ENCODE peak calls at places on chromosomes 6 and 20, in seven cellular contexts. A, K, D, H, T, F and I are unnamed samples. For H3K79me2, the result is how much of the 10 kb centered on the place peaks cover.

GRCh38 chr20:48615871-48616270 is 211.9 kb downstream of the PREX1 start:
- DNase-seq in A (no peak), K (no peak), D (no peak), H (no peak), T (no peak), F (no peak), I (no peak)

GRCh38 chr6:29651413-29652197 is 5.3 kb upstream of the MOG start:
- DNase-seq in A (peak), K (peak), D (peak), H (peak), T (peak), F (peak), I (peak)

GRCh38 chr6:156283091-156283490 is 494.1 kb upstream of the ARID1B start:
- DNase-seq in A (no peak), K (no peak), D (no peak), H (no peak), T (no peak), F (no peak), I (no peak)

GRCh38 chr20:5309971-5310370 is 6.8 kb downstream of the PROKR2 start:
- DNase-seq in A (no peak), K (no peak), D (no peak), H (peak), T (no peak), F (no peak), I (no peak)

GRCh38 chr20:39880890-39881289 is 808.1 kb downstream of the MAFB start:
- DNase-seq in A (no peak), K (peak), D (no peak), H (no peak), T (no peak), F (no peak), I (no peak)

GRCh38 chr6:160188773-160189172 is 67.2 kb downstream of the SLC22A1 start:
- DNase-seq in A (no peak), K (peak), D (no peak), H (peak), T (no peak), F (no peak), I (no peak)

GRCh38 chr6:97841763-97842162 is 558.7 kb upstream of the MMS22L start:
- DNase-seq in A (no peak), K (peak), D (no peak), H (no peak), T (no peak), F (peak), I (no peak)

GRCh38 chr6:63214816-63215215 is 3.5 kb downstream of the FKBP1C start:
- DNase-seq in A (no peak), K (no peak), D (no peak), H (no peak), T (peak), F (no peak), I (no peak)

GRCh38 chr20:48556956-48557355 is 270.8 kb downstream of the PREX1 start:
- DNase-seq in A (no peak), K (no peak), D (no peak), H (peak), T (no peak), F (no peak), I (peak)

GRCh38 chr20:21397341-21398108 is at the start of gene NKX2-4:
- DNase-seq in A (no peak), K (no peak), D (no peak), H (no peak), T (no peak), F (no peak), I (peak)

GRCh38 chr20:53556267-53556897 is 37.3 kb downstream of the ZNF217 start:
- DNase-seq in A (no peak), K (no peak), D (no peak), H (no peak), T (no peak), F (no peak), I (no peak)

GRCh38 chr20:52172392-52173047 is 19.1 kb downstream of the ZFP64 start:
- DNase-seq in A (no peak), K (no peak), D (no peak), H (no peak), T (no peak), F (no peak), I (no peak)

GRCh38 chr20:20695250-20695816 is 17.1 kb downstream of the RALGAPA2 start:
- DNase-seq in A (no peak), K (no peak), D (no peak), H (no peak), T (peak), F (no peak), I (no peak)

GRCh38 chr6:139940741-139941712 is 566.6 kb upstream of the CITED2 start:
- DNase-seq in A (no peak), K (no peak), D (no peak), H (no peak), T (no peak), F (peak), I (no peak)

GRCh38 chr6:33923857-33924514 is 120.2 kb upstream of the MLN start:
- DNase-seq in A (no peak), K (no peak), D (no peak), H (no peak), T (no peak), F (no peak), I (no peak)

GRCh38 chr6:145278163-145278807 is 457.0 kb downstream of the EPM2A start:
- DNase-seq in A (no peak), K (peak), D (no peak), H (no peak), T (peak), F (peak), I (no peak)

GRCh38 chr6:53517021-53517420 is 27.9 kb downstream of the GCLC start:
- DNase-seq in A (no peak), K (peak), D (no peak), H (peak), T (peak), F (no peak), I (no peak)

GRCh38 chr20:1900321-1900791 is 5.1 kb downstream of the SIRPA start:
- DNase-seq in A (peak), K (peak), D (peak), H (peak), T (peak), F (peak), I (peak)

GRCh38 chr6:168103036-168103830 is 24.2 kb upstream of the FRMD1 start:
- DNase-seq in A (no peak), K (no peak), D (no peak), H (no peak), T (no peak), F (no peak), I (no peak)

GRCh38 chr20:33443006-33443511 is 504 bp downstream of the SNTA1 start:
- DNase-seq in A (peak), K (peak), D (no peak), H (no peak), T (no peak), F (no peak), I (no peak)

GRCh38 chr6:158627940-158628211 is 16.7 kb downstream of the DYNLT1 start:
- DNase-seq in A (no peak), K (no peak), D (no peak), H (no peak), T (no peak), F (no peak), I (no peak)

DNA sequence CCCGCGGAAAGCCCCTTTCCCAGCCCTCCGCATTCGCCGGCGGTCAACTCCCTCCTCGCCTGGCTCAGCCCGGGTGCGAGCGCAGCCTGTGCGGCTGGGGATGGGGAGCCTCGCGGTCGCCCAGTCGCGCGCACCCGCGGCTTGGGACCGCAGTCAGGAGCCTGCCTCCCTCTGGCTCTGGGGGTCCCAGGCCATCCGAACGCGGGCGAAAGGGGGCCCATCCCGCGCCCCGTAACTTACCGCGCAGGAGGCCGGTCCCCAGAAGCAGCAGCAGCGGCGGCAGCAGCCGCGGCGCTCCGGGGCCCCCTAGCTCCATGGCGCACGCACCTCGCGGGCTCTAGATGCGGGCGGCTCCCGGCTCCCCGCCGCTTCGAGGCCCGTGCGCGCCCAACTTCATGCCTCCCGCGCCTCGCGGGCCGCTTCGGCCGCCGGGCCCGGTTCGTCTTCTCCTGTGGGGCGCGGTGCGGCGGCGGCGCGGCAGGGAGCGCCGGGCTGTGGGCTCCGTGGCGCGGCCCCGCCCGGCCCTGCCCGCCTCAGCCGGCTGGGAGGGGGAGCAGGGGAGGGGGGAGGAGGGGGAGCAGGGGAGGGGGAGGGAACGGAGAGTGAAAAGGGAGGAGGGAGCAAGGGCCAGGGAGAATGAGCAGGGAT is at the start of gene CHRNA4:
- DNase-seq in A (no peak), K (peak), D (no peak), H (no peak), T (no peak), F (no peak), I (peak)
- TF ChIP-seq EZH2 in A (no peak), K (no peak), D (no peak), H (no peak), T (no peak), F (no peak), I (peak)

DNA sequence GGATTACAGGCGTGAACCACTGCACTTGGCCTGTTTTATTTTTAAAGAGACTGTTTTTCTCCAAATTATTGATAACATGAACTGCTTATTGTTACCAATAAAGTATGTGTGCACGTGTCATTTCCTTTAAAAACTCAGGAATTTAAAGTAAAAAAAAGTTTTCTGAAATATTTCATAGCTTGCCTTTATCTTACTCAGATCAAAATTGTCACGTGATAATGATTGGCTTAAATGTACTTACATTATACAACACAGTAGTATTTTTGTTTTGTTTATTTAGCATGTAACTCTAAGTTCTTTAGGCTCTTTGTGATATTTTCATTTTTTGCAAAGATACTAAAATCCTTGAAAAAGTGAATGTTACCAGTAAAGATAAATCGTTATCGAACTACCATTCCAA is 174.1 kb downstream of the ZFAND3 start:
- DNase-seq in A (no peak), K (no peak), D (no peak), H (no peak), T (no peak), F (no peak), I (no peak)
- H3K79me2 ChIP-seq in A (under half), K (half or more), D (half or more), H (half or more), T (under half), F (half or more), I (half or more)

GRCh38 chr6:114342086-114342825 is 567 bp downstream of the HS3ST5 start:
- DNase-seq in A (no peak), K (peak), D (no peak), H (peak), T (no peak), F (no peak), I (peak)
- TF ChIP-seq EZH2 in A (no peak), K (no peak), D (no peak), H (no peak), T (no peak), F (peak), I (no peak)

DNA sequence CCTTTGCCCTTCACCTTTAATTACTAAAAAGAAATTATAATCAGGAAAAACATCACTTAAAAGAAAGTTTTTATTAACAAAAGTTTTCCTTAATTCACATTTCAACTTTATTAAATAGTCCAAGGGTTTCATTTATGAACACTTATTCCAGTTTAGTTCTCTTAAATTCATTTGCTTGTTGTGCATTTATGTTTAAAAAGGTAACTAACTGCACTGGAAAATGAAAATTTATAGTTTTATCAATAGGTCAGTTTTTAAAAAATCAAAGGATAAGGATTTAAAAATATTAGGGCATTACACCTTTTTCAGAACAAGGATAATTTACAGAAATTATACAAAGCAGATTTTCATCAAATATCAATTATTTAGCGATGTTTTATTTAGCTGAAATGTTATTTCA is 958 bp upstream of the ATP5F1E start:
- DNase-seq in A (no peak), K (no peak), D (no peak), H (no peak), T (no peak), F (no peak), I (no peak)
- H3K79me2 ChIP-seq in A (half or more), K (half or more), D (half or more), H (half or more), T (under half), F (under half), I (under half)

GRCh38 chr20:63417213-63418120 is 55.0 kb downstream of the KCNQ2 start:
- DNase-seq in A (no peak), K (no peak), D (no peak), H (no peak), T (no peak), F (no peak), I (peak)

GRCh38 chr20:63415418-63416108 is 54.4 kb upstream of the CHRNA4 start:
- DNase-seq in A (no peak), K (no peak), D (no peak), H (no peak), T (no peak), F (no peak), I (no peak)

GRCh38 chr20:63414720-63415417 is 53.7 kb upstream of the CHRNA4 start:
- DNase-seq in A (no peak), K (no peak), D (no peak), H (no peak), T (no peak), F (no peak), I (no peak)

GRCh38 chr20:63416109-63416430 is 54.9 kb upstream of the CHRNA4 start:
- DNase-seq in A (no peak), K (no peak), D (no peak), H (no peak), T (no peak), F (no peak), I (no peak)

GRCh38 chr20:63416631-63417030 is 55.5 kb upstream of the CHRNA4 start:
- DNase-seq in A (no peak), K (no peak), D (no peak), H (no peak), T (no peak), F (no peak), I (no peak)
- TF ChIP-seq EZH2 in A (no peak), K (no peak), D (no peak), H (no peak), T (no peak), F (no peak), I (no peak)

GRCh38 chr6:119326291-119327005 is 23.1 kb downstream of the MAN1A1 start:
- DNase-seq in A (no peak), K (no peak), D (no peak), H (no peak), T (no peak), F (no peak), I (no peak)

GRCh38 chr6:119328866-119329806 is 20.4 kb downstream of the MAN1A1 start:
- DNase-seq in A (no peak), K (no peak), D (no peak), H (no peak), T (no peak), F (no peak), I (no peak)

GRCh38 chr6:119328254-119328653 is 21.3 kb downstream of the MAN1A1 start:
- DNase-seq in A (no peak), K (no peak), D (no peak), H (no peak), T (no peak), F (no peak), I (no peak)

GRCh38 chr6:119325559-119326240 is 23.9 kb downstream of the MAN1A1 start:
- DNase-seq in A (no peak), K (no peak), D (no peak), H (no peak), T (peak), F (no peak), I (no peak)

DNA sequence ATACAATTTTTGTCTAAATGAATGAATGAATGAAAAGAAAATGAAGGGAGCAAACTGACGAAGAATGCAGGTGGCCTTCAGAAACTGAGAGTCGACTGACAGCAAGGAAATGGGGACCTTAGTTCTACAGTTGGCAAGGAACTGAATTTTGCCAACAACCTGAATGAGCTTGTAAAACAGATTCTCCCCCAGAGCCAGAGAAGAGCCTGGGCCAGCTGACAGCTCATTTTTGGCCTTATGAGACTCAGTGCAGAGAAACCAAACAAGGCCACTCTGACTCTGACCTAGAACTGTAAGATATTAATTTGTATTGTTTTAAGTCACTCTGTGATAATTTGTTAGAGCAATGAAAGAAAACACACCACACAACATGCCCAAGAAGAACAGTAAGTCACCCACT is 21.8 kb downstream of the MAN1A1 start:
- DNase-seq in A (no peak), K (no peak), D (no peak), H (no peak), T (no peak), F (no peak), I (no peak)
- H3K79me2 ChIP-seq in A (half or more), K (under half), D (under half), H (under half), T (half or more), F (under half), I (under half)

DNA sequence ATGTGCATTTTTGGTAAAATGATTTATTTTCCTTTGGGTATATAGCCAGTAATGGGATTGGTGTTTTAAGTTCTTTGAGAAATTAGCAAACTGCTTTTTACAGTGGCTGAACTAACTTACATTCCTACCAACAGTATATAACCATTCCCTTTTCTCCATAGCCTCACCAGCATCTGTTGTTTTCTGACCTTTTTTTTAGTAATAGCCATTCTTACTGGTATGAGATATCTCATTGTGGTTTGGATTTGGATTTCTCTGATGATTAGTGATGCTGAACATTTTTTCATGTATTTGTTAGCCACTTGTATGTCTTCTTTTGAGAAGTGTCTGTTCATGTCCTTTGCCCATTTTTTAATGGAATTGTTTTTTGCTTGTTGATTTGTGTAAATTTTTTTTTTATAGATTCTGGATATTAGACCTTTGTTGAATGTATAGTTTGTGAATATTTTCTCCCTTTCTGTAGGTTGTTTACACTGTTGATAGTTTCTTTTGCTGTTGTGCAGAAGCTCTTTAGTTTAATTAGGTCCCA is 42.3 kb downstream of the STK4 start:
- DNase-seq in A (no peak), K (peak), D (no peak), H (no peak), T (no peak), F (no peak), I (no peak)
- TF ChIP-seq EZH2 in A (no peak), K (no peak), D (no peak), H (no peak), T (no peak), F (no peak), I (no peak)

GRCh38 chr20:11972478-11972877 is 54.8 kb downstream of the BTBD3 start:
- DNase-seq in A (no peak), K (no peak), D (no peak), H (no peak), T (no peak), F (no peak), I (no peak)

GRCh38 chr20:11965602-11966001 is 47.9 kb downstream of the BTBD3 start:
- DNase-seq in A (no peak), K (peak), D (no peak), H (no peak), T (no peak), F (no peak), I (no peak)

DNA sequence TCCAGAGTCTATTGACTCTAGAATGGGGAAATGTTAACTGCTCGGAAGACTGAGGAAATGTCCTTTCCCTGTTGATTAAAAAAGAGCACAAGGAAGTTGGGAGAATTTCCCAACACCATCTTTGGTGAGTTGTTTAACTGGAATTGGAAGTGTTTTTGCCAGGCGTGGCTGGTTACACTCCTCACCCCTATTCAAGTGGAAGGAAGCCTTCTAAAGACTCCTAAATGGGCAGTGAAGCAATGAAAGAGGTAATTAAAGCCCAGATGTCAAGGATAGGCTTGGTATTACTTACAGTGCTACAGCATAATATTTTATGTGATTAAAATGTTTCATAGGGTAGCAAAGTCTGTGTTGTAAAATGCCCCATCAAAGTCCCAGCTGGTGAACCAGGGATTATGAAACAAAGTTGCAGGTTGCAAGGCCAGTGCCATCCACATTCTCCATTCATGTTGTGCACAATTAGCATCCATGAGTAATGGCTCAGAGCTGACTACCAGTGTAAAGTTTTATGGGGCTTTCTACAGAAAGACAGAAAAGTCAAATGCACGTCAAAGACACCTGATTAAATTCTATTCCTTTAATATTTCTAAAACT is 52.6 kb downstream of the BTBD3 start:
- DNase-seq in A (no peak), K (no peak), D (no peak), H (no peak), T (no peak), F (no peak), I (no peak)
- H3K79me2 ChIP-seq in A (under half), K (under half), D (under half), H (under half), T (under half), F (under half), I (under half)

GRCh38 chr6:26501482-26501986 is 1.4 kb downstream of the BTN1A1 start:
- DNase-seq in A (no peak), K (peak), D (no peak), H (no peak), T (no peak), F (peak), I (peak)
- TF ChIP-seq EZH2 in A (no peak), K (no peak), D (no peak), H (no peak), T (peak), F (peak), I (peak)

GRCh38 chr6:85620308-85620707 is 22.4 kb downstream of the SYNCRIP start:
- DNase-seq in A (no peak), K (peak), D (no peak), H (no peak), T (no peak), F (no peak), I (no peak)

GRCh38 chr6:85612690-85613474 is 19.2 kb upstream of the SNX14 start:
- DNase-seq in A (no peak), K (no peak), D (no peak), H (no peak), T (no peak), F (no peak), I (no peak)

GRCh38 chr6:85610182-85610895 is 16.7 kb upstream of the SNX14 start:
- DNase-seq in A (no peak), K (no peak), D (no peak), H (no peak), T (no peak), F (no peak), I (no peak)

GRCh38 chr6:85614780-85615179 is 21.1 kb upstream of the SNX14 start:
- DNase-seq in A (no peak), K (no peak), D (no peak), H (no peak), T (no peak), F (no peak), I (no peak)
- H3K79me2 ChIP-seq in A (half or more), K (half or more), D (half or more), H (under half), T (under half), F (under half), I (half or more)